ENCODE peak calls at places on chromosomes 4 and X, in ten cellular contexts. B is pancreas, X is lower leg skin, V is fibroblast of pulmonary artery, J is AG10803, H is left lung, M is lower lobe of right lung, T is bronchial epithelial cell, U is mammary epithelial cell, A is stomach. Y is an unnamed sample.
A peak's percentile ranks its signal among the peaks of the same experiment; 100 is the strongest.

GRCh38 chrX:112450810-112451209 is 228.9 kb downstream of the LHFPL1 start:
- DNase-seq in A (no peak), T (no peak), B (no peak), V (no peak), U (no peak), X (no peak), H (no peak), M (no peak), J (peak; percentile 6), Y (no peak)

GRCh38 chrX:66731398-66731797 is 92.5 kb upstream of the EDA2R start:
- DNase-seq in V (peak; percentile 68), A (no peak), H (no peak), U (peak; percentile 23), X (no peak), B (no peak), M (no peak), T (peak; percentile 43), J (peak; percentile 49), Y (no peak)

GRCh38 chr4:75146223-75146622 is 213.3 kb downstream of the PARM1 start:
- DNase-seq in H (no peak), B (no peak), M (no peak), T (no peak), J (no peak), A (no peak), V (no peak), U (no peak), X (no peak), Y (no peak)

GRCh38 chr4:85587952-85588351 is 113.0 kb downstream of the ARHGAP24 start:
- DNase-seq in A (no peak), H (no peak), V (no peak), U (no peak), X (no peak), J (no peak), T (no peak), M (no peak), B (no peak), Y (no peak)

GRCh38 chr4:612052-612748 is 13.2 kb upstream of the PDE6B start:
- DNase-seq in V (no peak), U (no peak), X (peak; percentile 74), J (no peak), A (no peak), B (no peak), H (no peak), T (no peak), M (no peak), Y (peak; percentile 61)

GRCh38 chrX:138006176-138006575 is 440.2 kb downstream of the ZIC3 start:
- DNase-seq in V (no peak), B (no peak), T (no peak), J (no peak), U (no peak), M (no peak), A (no peak), H (no peak), X (no peak), Y (no peak)

GRCh38 chrX:40091691-40092421 is 5.9 kb downstream of the BCOR start:
- DNase-seq in V (no peak), T (no peak), X (no peak), B (no peak), M (no peak), A (no peak), J (no peak), U (no peak), H (no peak), Y (no peak)

GRCh38 chrX:140123446-140123845 is 158.1 kb upstream of the CXorf66 start:
- DNase-seq in H (no peak), V (peak; percentile 0), U (peak; percentile 6), A (no peak), X (no peak), B (no peak), T (peak; percentile 11), J (peak; percentile 2), M (no peak), Y (no peak)

GRCh38 chr4:3690576-3691152 is 75.5 kb upstream of the ADRA2C start:
- DNase-seq in J (no peak), B (no peak), T (no peak), A (no peak), M (peak; percentile 42), X (no peak), U (no peak), V (no peak), H (peak; percentile 17), Y (no peak)

GRCh38 chrX:109840585-109840984 is 107.5 kb upstream of the ACSL4 start:
- DNase-seq in B (no peak), H (peak; percentile 43), M (no peak), A (no peak), V (peak; percentile 97), U (peak; percentile 92), X (no peak), J (peak; percentile 92), T (peak; percentile 90), Y (no peak)

GRCh38 chr4:147599764-147600163 is 17.4 kb upstream of the TMEM184C start:
- DNase-seq in M (no peak), A (no peak), B (no peak), H (no peak), T (no peak), J (peak; percentile 74), U (no peak), X (no peak), V (peak; percentile 60), Y (no peak)

GRCh38 chr4:84379881-84380618 is 119.0 kb downstream of the NKX6-1 start:
- DNase-seq in U (peak; percentile 12), B (no peak), H (no peak), T (peak; percentile 41), X (no peak), V (peak; percentile 3), A (no peak), J (peak; percentile 78), M (no peak), Y (no peak)

GRCh38 chrX:136198678-136199243 is 51.4 kb downstream of the FHL1 start:
- DNase-seq in V (no peak), X (no peak), T (no peak), B (no peak), M (no peak), H (no peak), U (no peak), J (no peak), A (no peak), Y (no peak)

GRCh38 chr4:54400802-54401201 is 171.7 kb downstream of the PDGFRA start:
- DNase-seq in U (peak; percentile 69), H (peak; percentile 36), J (peak; percentile 78), B (no peak), M (no peak), T (peak; percentile 47), X (no peak), V (peak; percentile 87), A (no peak), Y (no peak)

GRCh38 chr4:158172558-158173258 is at the start of gene GASK1B:
- DNase-seq in U (peak; percentile 42), X (no peak), V (peak; percentile 83), J (peak; percentile 65), B (peak; percentile 15), T (peak; percentile 65), A (no peak), M (no peak), H (peak; percentile 37), Y (no peak)

GRCh38 chrX:94831364-94831763 is 1157.4 kb downstream of the FAM133A start:
- DNase-seq in B (no peak), A (no peak), J (peak; percentile 2), T (peak; percentile 17), X (no peak), U (peak; percentile 1), M (no peak), H (no peak), V (peak; percentile 11), Y (no peak)
- TF ChIP-seq CTCF in B (no peak), A (peak; percentile 15), J (peak; percentile 38), T (peak; percentile 5), X (no peak), U (peak; percentile 53), M (peak; percentile 19), H (peak; percentile 41), V (peak; percentile 22), Y (peak; percentile 77)

GRCh38 chrX:102514536-102514935 is 2.0 kb downstream of the TMSB15A start:
- DNase-seq in V (no peak), U (no peak), B (no peak), T (no peak), H (no peak), X (no peak), M (no peak), A (no peak), J (no peak), Y (no peak)

GRCh38 chrX:102516314-102516936 is at the start of gene TMSB15A:
- DNase-seq in B (peak; percentile 62), V (peak; percentile 36), X (peak; percentile 90), M (peak; percentile 76), T (peak; percentile 9), H (peak; percentile 64), J (peak; percentile 12), U (peak; percentile 28), A (peak; percentile 67), Y (peak; percentile 74)

GRCh38 chrX:102517331-102517730 is 792 bp upstream of the TMSB15A start:
- DNase-seq in X (no peak), T (peak; percentile 13), B (no peak), A (no peak), J (peak; percentile 1), H (no peak), U (peak; percentile 6), M (no peak), V (peak; percentile 7), Y (no peak)
- TF ChIP-seq CTCF in X (no peak), T (no peak), B (no peak), A (no peak), J (peak; percentile 22), H (peak; percentile 10), U (no peak), M (peak; percentile 13), V (peak; percentile 16), Y (peak; percentile 44)

DNA sequence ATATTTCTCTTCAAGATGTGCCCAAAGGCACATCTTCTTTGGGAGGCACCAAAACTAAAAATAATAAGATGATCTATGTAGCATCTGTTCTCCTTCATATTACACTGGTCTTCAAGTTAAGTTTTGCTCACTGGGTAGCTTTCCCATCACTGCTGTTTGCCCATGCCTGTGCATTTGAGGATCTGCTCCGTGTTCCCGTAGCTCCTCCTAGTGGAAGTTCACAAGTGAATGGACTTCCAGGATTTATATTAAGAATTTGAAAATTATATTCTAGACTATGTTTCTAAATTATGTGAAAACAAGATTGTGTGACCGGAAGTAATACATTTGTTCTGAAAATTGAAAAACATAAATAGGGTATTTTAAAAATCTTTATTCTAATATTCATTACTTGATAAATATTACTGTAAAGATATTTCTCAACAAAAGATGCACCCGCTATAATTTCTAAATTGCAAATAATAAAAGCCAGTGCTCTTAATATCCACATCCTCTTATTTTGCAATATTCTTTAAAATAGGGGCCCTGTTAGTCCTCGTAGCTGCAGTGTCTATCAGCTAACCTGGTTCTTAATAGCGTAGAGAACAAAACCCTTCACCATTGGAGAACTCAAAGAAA is 147.7 kb downstream of the RBM46 start:
- DNase-seq in H (no peak), V (peak; percentile 71), T (peak; percentile 63), A (no peak), X (no peak), U (peak; percentile 23), M (no peak), J (peak; percentile 56), B (no peak), Y (no peak)
- TF ChIP-seq CTCF in H (no peak), V (peak; percentile 60), T (peak; percentile 49), A (no peak), X (no peak), U (peak; percentile 41), M (no peak), J (peak; percentile 67), B (no peak), Y (peak; percentile 67)

DNA sequence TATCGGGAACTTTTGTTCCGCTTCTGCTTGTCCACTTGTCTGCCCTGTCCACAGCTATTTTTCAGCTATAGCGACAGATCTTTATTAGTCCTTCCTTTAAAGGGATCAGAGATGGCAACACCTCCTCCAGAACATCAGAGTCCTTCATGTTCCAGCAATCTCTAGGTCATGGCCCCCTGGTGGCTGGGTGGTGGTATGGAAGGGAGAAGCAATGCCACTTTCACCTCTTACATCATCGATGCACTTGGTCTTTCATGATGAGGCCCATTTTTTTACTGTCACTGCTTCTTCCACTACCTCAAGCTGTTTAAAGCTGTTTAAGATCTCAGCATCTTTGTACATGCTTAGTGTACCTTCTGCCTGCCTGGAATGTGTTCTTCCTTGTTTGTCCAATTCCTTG is 106.7 kb downstream of the ARHGAP6 start:
- DNase-seq in V (no peak), H (no peak), J (no peak), M (peak; percentile 41), T (no peak), U (peak; percentile 3), A (peak; percentile 29), X (no peak), B (no peak), Y (no peak)
- TF ChIP-seq CTCF in V (peak; percentile 26), H (peak; percentile 14), J (no peak), M (peak; percentile 31), T (peak; percentile 31), U (peak; percentile 52), A (no peak), X (no peak), B (no peak), Y (peak; percentile 66)

Y was measured in type B pancreatic cell.